ENCODE peak calls at places on chromosome 3, in eight cellular contexts. One of them, this sample, is unnamed.
A peak's percentile ranks its signal among the peaks of the same experiment; 100 is the strongest.

GRCh38 chr3:136979684-136980083 is 21.9 kb downstream of the IL20RB start:
- DNase-seq in activated naive CD8-positive, alpha-beta T cell treated with anti-CD3 and anti-CD28 coated beads, Interleukin-2, amount 50 U/mL, for 24 hours: no peak
- DNase-seq in left cardiac atrium: no peak
- DNase-seq in HTR-8/SVneo: no peak
- DNase-seq in coronary artery: no peak
- DNase-seq in CD8-positive, alpha-beta T cell: no peak
- DNase-seq in psoas muscle: no peak
- DNase-seq in SW480: no peak
- DNase-seq in this sample: no peak

GRCh38 chr3:153246805-153247204 is 84.8 kb downstream of the RAP2B start:
- DNase-seq in activated naive CD8-positive, alpha-beta T cell treated with anti-CD3 and anti-CD28 coated beads, Interleukin-2, amount 50 U/mL, for 24 hours: no peak
- DNase-seq in left cardiac atrium: no peak
- DNase-seq in HTR-8/SVneo: no peak
- DNase-seq in coronary artery: no peak
- DNase-seq in CD8-positive, alpha-beta T cell: no peak
- DNase-seq in psoas muscle: no peak
- DNase-seq in SW480: no peak
- DNase-seq in this sample: no peak

GRCh38 chr3:102511168-102511567 is 76.4 kb downstream of the ZPLD1 start:
- DNase-seq in activated naive CD8-positive, alpha-beta T cell treated with anti-CD3 and anti-CD28 coated beads, Interleukin-2, amount 50 U/mL, for 24 hours: no peak
- DNase-seq in left cardiac atrium: no peak
- DNase-seq in HTR-8/SVneo: no peak
- DNase-seq in coronary artery: no peak
- DNase-seq in CD8-positive, alpha-beta T cell: no peak
- DNase-seq in psoas muscle: no peak
- DNase-seq in SW480: no peak
- DNase-seq in this sample: no peak

GRCh38 chr3:109316162-109316730 is at the start of gene DPPA2:
- DNase-seq in activated naive CD8-positive, alpha-beta T cell treated with anti-CD3 and anti-CD28 coated beads, Interleukin-2, amount 50 U/mL, for 24 hours: no peak
- DNase-seq in left cardiac atrium: no peak
- DNase-seq in HTR-8/SVneo: no peak
- DNase-seq in coronary artery: no peak
- DNase-seq in CD8-positive, alpha-beta T cell: no peak
- DNase-seq in psoas muscle: no peak
- DNase-seq in SW480: peak; percentile 21
- DNase-seq in this sample: no peak

GRCh38 chr3:157046520-157046919 is 113.4 kb downstream of the CCNL1 start:
- DNase-seq in activated naive CD8-positive, alpha-beta T cell treated with anti-CD3 and anti-CD28 coated beads, Interleukin-2, amount 50 U/mL, for 24 hours: no peak
- DNase-seq in left cardiac atrium: no peak
- DNase-seq in HTR-8/SVneo: no peak
- DNase-seq in coronary artery: no peak
- DNase-seq in CD8-positive, alpha-beta T cell: no peak
- DNase-seq in psoas muscle: no peak
- DNase-seq in SW480: no peak
- DNase-seq in this sample: no peak

GRCh38 chr3:160163259-160163878 is 61.9 kb upstream of the C3orf80 start:
- DNase-seq in activated naive CD8-positive, alpha-beta T cell treated with anti-CD3 and anti-CD28 coated beads, Interleukin-2, amount 50 U/mL, for 24 hours: no peak
- DNase-seq in left cardiac atrium: no peak
- DNase-seq in HTR-8/SVneo: peak; percentile 23
- DNase-seq in coronary artery: no peak
- DNase-seq in CD8-positive, alpha-beta T cell: no peak
- DNase-seq in psoas muscle: no peak
- DNase-seq in SW480: peak; percentile 49
- DNase-seq in this sample: no peak

GRCh38 chr3:15933439-15934144 is 135.8 kb upstream of the ANKRD28 start:
- DNase-seq in activated naive CD8-positive, alpha-beta T cell treated with anti-CD3 and anti-CD28 coated beads, Interleukin-2, amount 50 U/mL, for 24 hours: no peak
- DNase-seq in left cardiac atrium: no peak
- DNase-seq in HTR-8/SVneo: no peak
- DNase-seq in coronary artery: no peak
- DNase-seq in CD8-positive, alpha-beta T cell: no peak
- DNase-seq in psoas muscle: no peak
- DNase-seq in SW480: no peak
- DNase-seq in this sample: no peak

GRCh38 chr3:15794303-15794771 is 3.4 kb downstream of the ANKRD28 start:
- DNase-seq in activated naive CD8-positive, alpha-beta T cell treated with anti-CD3 and anti-CD28 coated beads, Interleukin-2, amount 50 U/mL, for 24 hours: no peak
- DNase-seq in left cardiac atrium: no peak
- DNase-seq in HTR-8/SVneo: no peak
- DNase-seq in coronary artery: no peak
- DNase-seq in CD8-positive, alpha-beta T cell: no peak
- DNase-seq in psoas muscle: no peak
- DNase-seq in SW480: no peak
- DNase-seq in this sample: no peak

GRCh38 chr3:195154793-195155535 is 116.0 kb downstream of the XXYLT1 start:
- DNase-seq in activated naive CD8-positive, alpha-beta T cell treated with anti-CD3 and anti-CD28 coated beads, Interleukin-2, amount 50 U/mL, for 24 hours: peak; percentile 16
- DNase-seq in left cardiac atrium: peak; percentile 89
- DNase-seq in HTR-8/SVneo: peak; percentile 67
- DNase-seq in coronary artery: no peak
- DNase-seq in CD8-positive, alpha-beta T cell: no peak
- DNase-seq in psoas muscle: peak; percentile 89
- DNase-seq in SW480: no peak
- DNase-seq in this sample: peak; percentile 92

GRCh38 chr3:23877324-23877980 is 39.3 kb downstream of the NKIRAS1 start:
- DNase-seq in activated naive CD8-positive, alpha-beta T cell treated with anti-CD3 and anti-CD28 coated beads, Interleukin-2, amount 50 U/mL, for 24 hours: no peak
- DNase-seq in left cardiac atrium: peak; percentile 62
- DNase-seq in HTR-8/SVneo: peak; percentile 46
- DNase-seq in coronary artery: no peak
- DNase-seq in CD8-positive, alpha-beta T cell: no peak
- DNase-seq in psoas muscle: peak; percentile 61
- DNase-seq in SW480: no peak
- DNase-seq in this sample: no peak

GRCh38 chr3:10835406-10835805 is 19.4 kb downstream of the SLC6A11 start:
- DNase-seq in activated naive CD8-positive, alpha-beta T cell treated with anti-CD3 and anti-CD28 coated beads, Interleukin-2, amount 50 U/mL, for 24 hours: no peak
- DNase-seq in left cardiac atrium: no peak
- DNase-seq in HTR-8/SVneo: no peak
- DNase-seq in coronary artery: peak; percentile 38
- DNase-seq in CD8-positive, alpha-beta T cell: no peak
- DNase-seq in psoas muscle: no peak
- DNase-seq in SW480: no peak
- DNase-seq in this sample: no peak

GRCh38 chr3:23960649-23961048 is 15.6 kb downstream of the NR1D2 start:
- DNase-seq in activated naive CD8-positive, alpha-beta T cell treated with anti-CD3 and anti-CD28 coated beads, Interleukin-2, amount 50 U/mL, for 24 hours: no peak
- DNase-seq in left cardiac atrium: no peak
- DNase-seq in HTR-8/SVneo: no peak
- DNase-seq in coronary artery: no peak
- DNase-seq in CD8-positive, alpha-beta T cell: no peak
- DNase-seq in psoas muscle: no peak
- DNase-seq in SW480: no peak
- DNase-seq in this sample: no peak

This sample was measured in left ventricle myocardium inferior.